ENCODE peak calls at places on chromosomes 6 and 20, in eight cellular contexts. R is Daoy, P is COLO829, Q is nephron progenitor cell, J is cardiac fibroblast, S is WTC11, H is amniotic stem cell, B is heart right ventricle. Y is an unnamed sample.

GRCh38 chr6:135280375-135281136 is 99.4 kb downstream of the MYB start:
- DNase-seq in B (no peak), H (no peak), J (peak; percentile 71), Q (no peak), P (no peak), R (no peak), S (no peak), Y (no peak)

GRCh38 chr6:33840064-33840926 is 36.5 kb upstream of the MLN start:
- DNase-seq in B (peak; percentile 41), S (no peak), Q (no peak), H (peak; percentile 96), R (peak; percentile 98), J (peak; percentile 93), P (peak; percentile 99), Y (no peak)

GRCh38 chr6:108736832-108737231 is 111.4 kb upstream of the ARMC2 start:
- DNase-seq in H (peak; percentile 76), Q (no peak), P (peak; percentile 31), B (peak; percentile 28), R (peak; percentile 90), J (peak; percentile 90), S (peak; percentile 43), Y (peak; percentile 75)

GRCh38 chr6:170128811-170129681 is 161.8 kb downstream of the DLL1 start:
- DNase-seq in H (no peak), R (no peak), J (no peak), Q (no peak), S (no peak), P (no peak), B (no peak), Y (peak; percentile 43)

GRCh38 chr6:7085911-7086310 is 21.9 kb upstream of the RREB1 start:
- DNase-seq in P (no peak), J (peak; percentile 7), S (no peak), B (peak; percentile 45), Q (no peak), H (no peak), R (peak; percentile 57), Y (no peak)

GRCh38 chr6:119985952-119986736 is 636.6 kb upstream of the MAN1A1 start:
- DNase-seq in P (peak; percentile 37), H (no peak), R (no peak), Q (no peak), S (no peak), B (no peak), J (no peak), Y (no peak)

GRCh38 chr20:37989601-37990001 is 43.7 kb downstream of the TTI1 start:
- DNase-seq in H (no peak), Q (no peak), P (no peak), J (no peak), B (no peak), S (no peak), R (peak; percentile 20), Y (no peak)

GRCh38 chr6:105799051-105799450 is 287.1 kb upstream of the PRDM1 start:
- DNase-seq in P (no peak), Q (no peak), S (no peak), R (no peak), B (peak; percentile 22), J (peak; percentile 29), H (no peak), Y (no peak)

GRCh38 chr20:34124469-34125249 is 12.6 kb upstream of the EIF2S2 start:
- DNase-seq in Q (no peak), H (no peak), J (no peak), S (no peak), B (no peak), R (no peak), P (no peak), Y (no peak)

GRCh38 chr20:32207211-32207625 is 325 bp downstream of the PLAGL2 start:
- DNase-seq in R (no peak), S (peak; percentile 17), B (no peak), J (no peak), Q (no peak), H (no peak), P (no peak), Y (no peak)

GRCh38 chr6:83539678-83540077 is 27.3 kb downstream of the PRSS35 start:
- DNase-seq in R (no peak), S (no peak), B (no peak), Q (no peak), P (no peak), J (no peak), H (no peak), Y (no peak)

GRCh38 chr6:28710466-28711191 is 184.9 kb downstream of the GPX5 start:
- DNase-seq in H (no peak), R (peak; percentile 94), P (peak; percentile 78), S (peak; percentile 73), B (no peak), Q (no peak), J (peak; percentile 25), Y (no peak)

GRCh38 chr6:89438248-89438647 is 5.3 kb downstream of the ANKRD6 start:
- DNase-seq in R (no peak), B (no peak), S (no peak), P (no peak), H (no peak), J (no peak), Q (no peak), Y (no peak)

GRCh38 chr6:137361701-137362100 is 132.5 kb downstream of the OLIG3 start:
- DNase-seq in H (no peak), S (no peak), J (peak; percentile 6), B (no peak), R (no peak), P (no peak), Q (no peak), Y (no peak)

GRCh38 chr20:5895626-5896025 is 54.7 kb downstream of the TRMT6 start:
- DNase-seq in J (no peak), P (no peak), R (no peak), H (no peak), Q (no peak), B (no peak), S (no peak), Y (no peak)

GRCh38 chr6:17032595-17033591 is 69.0 kb upstream of the STMND1 start:
- DNase-seq in R (peak; percentile 90), B (peak; percentile 67), Q (no peak), J (peak; percentile 95), S (no peak), P (peak; percentile 95), H (peak; percentile 85), Y (no peak)

Y was measured in H7.